ENCODE peak calls at places on chromosomes 6 and 20, in nine cellular contexts. G is ovary, J is WERI-Rb-1, N is B cell, Y is endodermal cell, A is lower lobe of right lung, V is cardiac muscle cell, M is cardiac fibroblast, X is nephron progenitor cell. O is an unnamed sample.

GRCh38 chr6:11042750-11043551 is 1.2 kb downstream of the ELOVL2 start:
- DNase-seq in G (no peak), J (peak; percentile 89), N (peak; percentile 31), Y (no peak), A (no peak), V (no peak), M (peak; percentile 15), X (peak; percentile 46), O (no peak)

GRCh38 chr6:47862731-47863130 is 80.9 kb downstream of the OPN5 start:
- DNase-seq in G (no peak), J (no peak), N (no peak), Y (no peak), A (no peak), V (no peak), M (no peak), X (no peak), O (no peak)

GRCh38 chr6:116840091-116840490 is 11.2 kb upstream of the GPRC6A start:
- DNase-seq in G (no peak), J (no peak), N (no peak), Y (no peak), A (no peak), V (no peak), M (peak; percentile 68), X (no peak), O (no peak)

GRCh38 chr20:1838479-1839279 is 56.5 kb upstream of the SIRPA start:
- DNase-seq in G (no peak), J (no peak), N (no peak), Y (no peak), A (no peak), V (no peak), M (no peak), X (peak; percentile 82), O (no peak)

GRCh38 chr6:36442671-36443497 is at the start of the genes KCTD20 and PXT1:
- DNase-seq in G (peak; percentile 88), J (peak; percentile 95), N (peak; percentile 97), Y (peak; percentile 90), A (peak; percentile 94), V (peak; percentile 92), M (peak; percentile 82), X (peak; percentile 83), O (peak; percentile 78)

GRCh38 chr6:127210725-127211124 is 55.9 kb upstream of the RNF146 start:
- DNase-seq in G (no peak), J (no peak), N (no peak), Y (no peak), A (no peak), V (no peak), M (no peak), X (no peak), O (no peak)

GRCh38 chr6:127255286-127255685 is 11.4 kb upstream of the RNF146 start:
- DNase-seq in G (no peak), J (no peak), N (no peak), Y (no peak), A (peak; percentile 42), V (no peak), M (no peak), X (no peak), O (no peak)

GRCh38 chr6:71103150-71103549 is 146.3 kb upstream of the B3GAT2 start:
- DNase-seq in G (no peak), J (no peak), N (no peak), Y (no peak), A (no peak), V (no peak), M (no peak), X (no peak), O (no peak)

GRCh38 chr6:19691465-19692167 is 145.6 kb upstream of the ID4 start:
- DNase-seq in G (no peak), J (no peak), N (no peak), Y (peak; percentile 84), A (no peak), V (peak; percentile 66), M (no peak), X (peak; percentile 72), O (peak; percentile 26)

GRCh38 chr6:36387440-36388303 is at the start of gene ETV7:
- DNase-seq in G (peak; percentile 53), J (no peak), N (peak; percentile 69), Y (peak; percentile 73), A (peak; percentile 72), V (peak; percentile 16), M (peak; percentile 11), X (peak; percentile 39), O (no peak)

GRCh38 chr6:129863664-129864063 is 2.5 kb upstream of the TMEM244 start:
- DNase-seq in G (no peak), J (no peak), N (no peak), Y (no peak), A (no peak), V (no peak), M (peak; percentile 83), X (no peak), O (no peak)

GRCh38 chr6:142915129-142915697 is 29.8 kb downstream of the HIVEP2 start:
- DNase-seq in G (no peak), J (no peak), N (no peak), Y (peak; percentile 68), A (no peak), V (no peak), M (no peak), X (no peak), O (no peak)

GRCh38 chr6:23591761-23592160 is 534.3 kb upstream of the NRSN1 start:
- DNase-seq in G (no peak), J (no peak), N (no peak), Y (peak; percentile 60), A (no peak), V (no peak), M (no peak), X (no peak), O (no peak)

GRCh38 chr6:15439410-15440022 is 193.6 kb downstream of the JARID2 start:
- DNase-seq in G (no peak), J (peak; percentile 57), N (no peak), Y (no peak), A (no peak), V (no peak), M (peak; percentile 45), X (no peak), O (no peak)

GRCh38 chr20:53003420-53003819 is 31.3 kb downstream of the TSHZ2 start:
- DNase-seq in G (no peak), J (peak; percentile 67), N (no peak), Y (no peak), A (no peak), V (no peak), M (no peak), X (no peak), O (no peak)

GRCh38 chr20:58177799-58178198 is 50.7 kb downstream of the ANKRD60 start:
- DNase-seq in G (no peak), J (no peak), N (no peak), Y (no peak), A (peak; percentile 25), V (no peak), M (no peak), X (no peak), O (no peak)

GRCh38 chr20:17928633-17929311 is 39.8 kb downstream of the SNX5 start:
- DNase-seq in G (no peak), J (no peak), N (no peak), Y (peak; percentile 68), A (peak; percentile 62), V (no peak), M (no peak), X (no peak), O (no peak)

GRCh38 chr6:18596529-18596835 is 209.3 kb downstream of the RNF144B start:
- DNase-seq in G (no peak), J (no peak), N (no peak), Y (no peak), A (no peak), V (no peak), M (no peak), X (no peak), O (no peak)
- TF ChIP-seq CTCF in G (no peak), J (no peak), N (peak; percentile 75), Y (no peak), A (no peak), V (no peak), M (no peak), X (peak; percentile 8), O (no peak)

GRCh38 chr6:162177733-162178132 is 549.8 kb downstream of the PRKN start:
- DNase-seq in G (no peak), J (peak; percentile 35), N (no peak), Y (peak; percentile 68), A (no peak), V (peak; percentile 59), M (no peak), X (peak; percentile 6), O (no peak)
- TF ChIP-seq CTCF in G (peak; percentile 9), J (peak; percentile 39), N (no peak), Y (peak; percentile 49), A (no peak), V (peak; percentile 26), M (peak; percentile 1), X (no peak), O (no peak)

GRCh38 chr6:41801380-41801779 is 13.9 kb downstream of the TOMM6 start:
- DNase-seq in G (no peak), J (no peak), N (no peak), Y (peak; percentile 49), A (no peak), V (no peak), M (peak; percentile 59), X (no peak), O (no peak)
- TF ChIP-seq CTCF in G (no peak), J (peak; percentile 41), N (no peak), Y (peak; percentile 74), A (no peak), V (peak; percentile 77), M (peak; percentile 77), X (no peak), O (peak; percentile 40)

GRCh38 chr6:159042824-159043181 is 2.0 kb downstream of the TAGAP start:
- DNase-seq in G (no peak), J (no peak), N (no peak), Y (no peak), A (no peak), V (no peak), M (no peak), X (no peak), O (no peak)
- TF ChIP-seq CTCF in G (no peak), J (no peak), N (peak; percentile 75), Y (no peak), A (no peak), V (no peak), M (no peak), X (peak; percentile 44), O (no peak)

GRCh38 chr6:165599596-165600487 is 63.2 kb downstream of the PDE10A start:
- DNase-seq in G (no peak), J (no peak), N (no peak), Y (no peak), A (no peak), V (no peak), M (no peak), X (no peak), O (no peak)
- TF ChIP-seq CTCF in G (no peak), J (no peak), N (no peak), Y (no peak), A (no peak), V (no peak), M (no peak), X (no peak), O (no peak)

O was measured in progenitor cell of endocrine pancreas.